ENCODE peak calls at places on chromosomes 2 and 18, in six cellular contexts. One of them, this sample, is unnamed.
A peak's percentile ranks its signal among the peaks of the same experiment; 100 is the strongest.

GRCh38 chr2:191869178-191869577 is 22.3 kb upstream of the CAVIN2 start:
- DNase-seq in IMR-90: peak; percentile 30
- DNase-seq in tibial nerve: no peak
- DNase-seq in cardiac muscle cell: peak; percentile 57
- DNase-seq in adrenal gland: no peak
- DNase-seq in endothelial cell: peak; percentile 64
- DNase-seq in this sample: no peak

GRCh38 chr18:42196651-42197050 is 241.6 kb downstream of the PIK3C3 start:
- DNase-seq in IMR-90: peak; percentile 7
- DNase-seq in tibial nerve: no peak
- DNase-seq in cardiac muscle cell: peak; percentile 15
- DNase-seq in adrenal gland: no peak
- DNase-seq in endothelial cell: no peak
- DNase-seq in this sample: no peak

GRCh38 chr2:25894135-25894830 is 16.0 kb upstream of the ASXL2 start:
- DNase-seq in IMR-90: peak; percentile 56
- DNase-seq in tibial nerve: no peak
- DNase-seq in cardiac muscle cell: peak; percentile 77
- DNase-seq in adrenal gland: peak; percentile 25
- DNase-seq in endothelial cell: no peak
- DNase-seq in this sample: no peak

GRCh38 chr2:86764661-86765307 is 25.9 kb downstream of the CD8A start:
- DNase-seq in IMR-90: peak; percentile 49
- DNase-seq in tibial nerve: no peak
- DNase-seq in cardiac muscle cell: peak; percentile 62
- DNase-seq in adrenal gland: peak; percentile 16
- DNase-seq in endothelial cell: peak; percentile 52
- DNase-seq in this sample: no peak

GRCh38 chr18:49111191-49111988 is 160.6 kb upstream of the SMAD7 start:
- DNase-seq in IMR-90: no peak
- DNase-seq in tibial nerve: no peak
- DNase-seq in cardiac muscle cell: no peak
- DNase-seq in adrenal gland: no peak
- DNase-seq in endothelial cell: no peak
- DNase-seq in this sample: no peak

GRCh38 chr18:45879681-45880655 is 54.5 kb downstream of the SIGLEC15 start:
- DNase-seq in IMR-90: peak; percentile 65
- DNase-seq in tibial nerve: peak; percentile 46
- DNase-seq in cardiac muscle cell: peak; percentile 76
- DNase-seq in adrenal gland: peak; percentile 71
- DNase-seq in endothelial cell: peak; percentile 88
- DNase-seq in this sample: peak; percentile 28

GRCh38 chr2:9539530-9539929 is 16.1 kb downstream of the ADAM17 start:
- DNase-seq in IMR-90: peak; percentile 58
- DNase-seq in tibial nerve: no peak
- DNase-seq in cardiac muscle cell: peak; percentile 86
- DNase-seq in adrenal gland: no peak
- DNase-seq in endothelial cell: no peak
- DNase-seq in this sample: no peak

GRCh38 chr2:85001595-85001994 is 30.6 kb downstream of the KCMF1 start:
- DNase-seq in IMR-90: no peak
- DNase-seq in tibial nerve: no peak
- DNase-seq in cardiac muscle cell: no peak
- DNase-seq in adrenal gland: no peak
- DNase-seq in endothelial cell: no peak
- DNase-seq in this sample: no peak

GRCh38 chr18:14781671-14782070 is 33.7 kb downstream of the ANKRD30B start:
- DNase-seq in IMR-90: no peak
- DNase-seq in tibial nerve: no peak
- DNase-seq in cardiac muscle cell: no peak
- DNase-seq in adrenal gland: no peak
- DNase-seq in endothelial cell: no peak
- DNase-seq in this sample: no peak

GRCh38 chr2:77443076-77443475 is 79.1 kb downstream of the LRRTM4 start:
- DNase-seq in IMR-90: no peak
- DNase-seq in tibial nerve: no peak
- DNase-seq in cardiac muscle cell: no peak
- DNase-seq in adrenal gland: no peak
- DNase-seq in endothelial cell: no peak
- DNase-seq in this sample: no peak

GRCh38 chr18:48806551-48807261 is 144.1 kb downstream of the SMAD7 start:
- DNase-seq in IMR-90: no peak
- DNase-seq in tibial nerve: no peak
- DNase-seq in cardiac muscle cell: no peak
- DNase-seq in adrenal gland: no peak
- DNase-seq in endothelial cell: no peak
- DNase-seq in this sample: peak; percentile 37

GRCh38 chr18:39058386-39059000 is 1492.9 kb upstream of the CELF4 start:
- DNase-seq in IMR-90: no peak
- DNase-seq in tibial nerve: no peak
- DNase-seq in cardiac muscle cell: peak; percentile 9
- DNase-seq in adrenal gland: no peak
- DNase-seq in endothelial cell: no peak
- DNase-seq in this sample: no peak

GRCh38 chr2:53600835-53601234 is 166.8 kb upstream of the CHAC2 start:
- DNase-seq in IMR-90: no peak
- DNase-seq in tibial nerve: no peak
- DNase-seq in cardiac muscle cell: no peak
- DNase-seq in adrenal gland: no peak
- DNase-seq in endothelial cell: no peak
- DNase-seq in this sample: no peak

GRCh38 chr2:170715062-170715931 is at the start of gene SP5:
- DNase-seq in IMR-90: peak; percentile 29
- DNase-seq in tibial nerve: peak; percentile 30
- DNase-seq in cardiac muscle cell: peak; percentile 51
- DNase-seq in adrenal gland: peak; percentile 86
- DNase-seq in endothelial cell: peak; percentile 59
- DNase-seq in this sample: no peak

GRCh38 chr2:215758691-215759090 is 254.7 kb downstream of the MREG start:
- DNase-seq in IMR-90: peak; percentile 55
- DNase-seq in tibial nerve: no peak
- DNase-seq in cardiac muscle cell: peak; percentile 70
- DNase-seq in adrenal gland: no peak
- DNase-seq in endothelial cell: no peak
- DNase-seq in this sample: no peak

GRCh38 chr18:30889582-30890301 is 152.8 kb downstream of the DSC3 start:
- DNase-seq in IMR-90: no peak
- DNase-seq in tibial nerve: no peak
- DNase-seq in cardiac muscle cell: peak; percentile 10
- DNase-seq in adrenal gland: no peak
- DNase-seq in endothelial cell: peak; percentile 33
- DNase-seq in this sample: no peak

GRCh38 chr18:5461056-5461455 is 82.7 kb downstream of the EPB41L3 start:
- DNase-seq in IMR-90: peak; percentile 17
- DNase-seq in tibial nerve: no peak
- DNase-seq in cardiac muscle cell: no peak
- DNase-seq in adrenal gland: no peak
- DNase-seq in endothelial cell: no peak
- DNase-seq in this sample: no peak

GRCh38 chr2:235170536-235171510 is 219.0 kb downstream of the SH3BP4 start:
- DNase-seq in IMR-90: peak; percentile 60
- DNase-seq in tibial nerve: no peak
- DNase-seq in cardiac muscle cell: peak; percentile 70
- DNase-seq in adrenal gland: no peak
- DNase-seq in endothelial cell: no peak
- DNase-seq in this sample: peak; percentile 21

GRCh38 chr2:1824202-1824905 is 80.0 kb upstream of the PXDN start:
- DNase-seq in IMR-90: no peak
- DNase-seq in tibial nerve: no peak
- DNase-seq in cardiac muscle cell: peak; percentile 26
- DNase-seq in adrenal gland: no peak
- DNase-seq in endothelial cell: no peak
- DNase-seq in this sample: no peak

DNA sequence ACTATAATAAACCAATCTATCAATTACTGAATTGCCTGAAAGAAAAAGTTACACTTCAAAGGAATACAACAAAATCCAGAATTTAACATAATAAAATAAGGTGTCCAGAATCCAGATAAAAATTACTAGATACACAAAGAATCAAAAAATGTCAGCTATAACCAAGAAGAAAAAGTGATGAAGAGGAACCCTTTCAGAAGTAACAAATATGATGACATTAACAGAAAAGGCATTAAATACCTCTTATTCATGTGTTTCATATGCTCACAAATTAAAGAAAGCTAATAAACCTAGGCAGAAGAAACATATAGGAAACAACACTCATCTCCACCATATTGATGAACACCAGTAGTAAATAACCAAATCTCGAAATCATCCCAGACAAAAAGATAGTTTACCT is 722.8 kb downstream of the ADCYAP1 start:
- DNase-seq in IMR-90: no peak
- DNase-seq in tibial nerve: no peak
- DNase-seq in cardiac muscle cell: no peak
- DNase-seq in adrenal gland: no peak
- DNase-seq in endothelial cell: no peak
- DNase-seq in this sample: no peak
- TF ChIP-seq CTCF in IMR-90: no peak
- TF ChIP-seq CTCF in tibial nerve: no peak
- TF ChIP-seq CTCF in cardiac muscle cell: no peak
- TF ChIP-seq CTCF in adrenal gland: no peak
- TF ChIP-seq CTCF in endothelial cell: no peak
- TF ChIP-seq CTCF in this sample: no peak

GRCh38 chr18:74336656-74337055 is 21.0 kb downstream of the C18orf63 start:
- DNase-seq in IMR-90: no peak
- DNase-seq in tibial nerve: no peak
- DNase-seq in cardiac muscle cell: no peak
- DNase-seq in adrenal gland: no peak
- DNase-seq in endothelial cell: no peak
- DNase-seq in this sample: no peak

GRCh38 chr18:74337155-74337911 is 21.7 kb downstream of the C18orf63 start:
- DNase-seq in IMR-90: no peak
- DNase-seq in tibial nerve: no peak
- DNase-seq in cardiac muscle cell: no peak
- DNase-seq in adrenal gland: no peak
- DNase-seq in endothelial cell: no peak
- DNase-seq in this sample: no peak

GRCh38 chr18:74346206-74346605 is 30.6 kb downstream of the C18orf63 start:
- DNase-seq in IMR-90: no peak
- DNase-seq in tibial nerve: no peak
- DNase-seq in cardiac muscle cell: no peak
- DNase-seq in adrenal gland: no peak
- DNase-seq in endothelial cell: no peak
- DNase-seq in this sample: no peak

GRCh38 chr18:74337912-74338309 is 22.3 kb downstream of the C18orf63 start:
- DNase-seq in IMR-90: no peak
- DNase-seq in tibial nerve: no peak
- DNase-seq in cardiac muscle cell: no peak
- DNase-seq in adrenal gland: no peak
- DNase-seq in endothelial cell: no peak
- DNase-seq in this sample: no peak

DNA sequence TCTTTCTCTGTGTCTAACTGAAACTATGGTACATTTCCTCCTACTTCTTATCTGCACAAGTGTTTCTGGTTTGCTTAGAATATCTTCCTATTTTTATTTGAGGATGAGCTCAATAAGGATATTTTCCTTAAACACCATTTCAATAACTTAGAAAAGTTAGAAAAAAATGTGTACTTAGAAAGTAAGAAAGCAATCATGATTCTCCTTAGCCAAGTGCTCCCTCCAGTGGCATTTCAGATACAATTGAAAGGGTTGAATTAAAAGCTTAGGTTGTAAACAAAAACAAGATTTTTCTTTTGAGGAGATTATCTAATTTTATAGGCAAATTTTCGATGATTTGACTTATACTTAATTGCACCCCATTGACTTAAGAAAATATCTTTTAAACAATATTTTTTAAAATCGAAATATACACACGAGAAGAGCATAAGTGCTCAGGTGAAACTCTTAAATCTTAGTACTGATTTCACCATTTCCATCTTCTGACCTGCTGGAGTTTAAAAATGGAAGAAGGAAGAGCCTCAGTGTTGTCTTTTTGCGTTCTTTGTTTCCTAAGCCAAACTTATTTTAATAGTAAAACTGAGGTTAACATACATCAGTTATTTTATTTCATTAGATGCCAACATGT is 26.9 kb downstream of the C18orf63 start:
- DNase-seq in IMR-90: peak; percentile 77
- DNase-seq in tibial nerve: no peak
- DNase-seq in cardiac muscle cell: peak; percentile 86
- DNase-seq in adrenal gland: peak; percentile 39
- DNase-seq in endothelial cell: peak; percentile 29
- DNase-seq in this sample: no peak
- TF ChIP-seq CTCF in IMR-90: peak; percentile 77
- TF ChIP-seq CTCF in tibial nerve: peak; percentile 80
- TF ChIP-seq CTCF in cardiac muscle cell: peak; percentile 61
- TF ChIP-seq CTCF in adrenal gland: peak; percentile 72
- TF ChIP-seq CTCF in endothelial cell: peak; percentile 60
- TF ChIP-seq CTCF in this sample: peak; percentile 68

GRCh38 chr2:44443510-44443909 is 81.8 kb downstream of the CAMKMT start:
- DNase-seq in IMR-90: no peak
- DNase-seq in tibial nerve: no peak
- DNase-seq in cardiac muscle cell: no peak
- DNase-seq in adrenal gland: no peak
- DNase-seq in endothelial cell: no peak
- DNase-seq in this sample: no peak

GRCh38 chr2:44444881-44445280 is 83.1 kb downstream of the CAMKMT start:
- DNase-seq in IMR-90: no peak
- DNase-seq in tibial nerve: no peak
- DNase-seq in cardiac muscle cell: no peak
- DNase-seq in adrenal gland: no peak
- DNase-seq in endothelial cell: no peak
- DNase-seq in this sample: no peak

DNA sequence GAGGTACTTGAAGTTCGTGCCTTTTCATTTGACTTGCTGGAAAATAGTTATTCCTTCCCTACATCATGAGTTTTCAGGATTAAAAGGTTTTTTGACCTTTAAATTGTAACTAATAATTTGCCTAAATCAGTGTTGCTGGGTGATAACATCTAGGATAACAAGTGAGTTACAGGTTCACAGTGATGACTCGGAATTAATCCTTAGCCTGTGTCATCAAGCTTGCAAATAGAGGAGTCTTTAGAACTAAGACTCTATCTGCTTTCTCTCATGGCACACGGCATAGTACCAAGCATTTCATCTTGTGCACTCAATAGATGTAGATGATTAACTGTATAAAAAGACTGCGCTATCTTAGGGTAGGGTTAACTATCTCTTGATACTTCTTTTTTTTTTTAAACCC is 79.5 kb downstream of the CAMKMT start:
- DNase-seq in IMR-90: peak; percentile 11
- DNase-seq in tibial nerve: no peak
- DNase-seq in cardiac muscle cell: no peak
- DNase-seq in adrenal gland: no peak
- DNase-seq in endothelial cell: no peak
- DNase-seq in this sample: no peak
- TF ChIP-seq CTCF in IMR-90: no peak
- TF ChIP-seq CTCF in tibial nerve: no peak
- TF ChIP-seq CTCF in cardiac muscle cell: no peak
- TF ChIP-seq CTCF in adrenal gland: no peak
- TF ChIP-seq CTCF in endothelial cell: no peak
- TF ChIP-seq CTCF in this sample: no peak

GRCh38 chr2:70362661-70363060 is 60.8 kb upstream of the FAM136A start:
- DNase-seq in IMR-90: no peak
- DNase-seq in tibial nerve: no peak
- DNase-seq in cardiac muscle cell: no peak
- DNase-seq in adrenal gland: no peak
- DNase-seq in endothelial cell: no peak
- DNase-seq in this sample: no peak

GRCh38 chr2:70360661-70361316 is 58.9 kb upstream of the FAM136A start:
- DNase-seq in IMR-90: no peak
- DNase-seq in tibial nerve: no peak
- DNase-seq in cardiac muscle cell: no peak
- DNase-seq in adrenal gland: no peak
- DNase-seq in endothelial cell: no peak
- DNase-seq in this sample: no peak

GRCh38 chr2:70354264-70354949 is 52.5 kb upstream of the FAM136A start:
- DNase-seq in IMR-90: peak; percentile 16
- DNase-seq in tibial nerve: no peak
- DNase-seq in cardiac muscle cell: no peak
- DNase-seq in adrenal gland: no peak
- DNase-seq in endothelial cell: no peak
- DNase-seq in this sample: no peak

GRCh38 chr2:70357076-70358071 is 55.5 kb upstream of the FAM136A start:
- DNase-seq in IMR-90: no peak
- DNase-seq in tibial nerve: no peak
- DNase-seq in cardiac muscle cell: peak; percentile 13
- DNase-seq in adrenal gland: no peak
- DNase-seq in endothelial cell: no peak
- DNase-seq in this sample: no peak
- TF ChIP-seq CTCF in IMR-90: no peak
- TF ChIP-seq CTCF in tibial nerve: no peak
- TF ChIP-seq CTCF in cardiac muscle cell: no peak
- TF ChIP-seq CTCF in adrenal gland: no peak
- TF ChIP-seq CTCF in endothelial cell: no peak
- TF ChIP-seq CTCF in this sample: no peak